ENCODE peak calls at places on chromosomes 6 and 20, in six cellular contexts. One of them, this sample, is unnamed.

GRCh38 chr6:35048631-35049083 is 92.5 kb downstream of the TCP11 start:
- DNase-seq in kidney tubule cell: no peak
- DNase-seq in HT1080: no peak
- DNase-seq in germinal center: no peak
- DNase-seq in activated CD4-positive, CD25-positive, alpha-beta regulatory T cell treated with anti-CD3 and anti-CD28 coated beads, Interleukin-2, amount 50 U/mL, for 16 hours: no peak
- DNase-seq in nucleus accumbens: peak
- DNase-seq in this sample: no peak

GRCh38 chr6:71498643-71499042 is 210.0 kb downstream of the OGFRL1 start:
- DNase-seq in HT1080: no peak
- DNase-seq in germinal center: no peak
- DNase-seq in kidney tubule cell: peak
- DNase-seq in activated CD4-positive, CD25-positive, alpha-beta regulatory T cell treated with anti-CD3 and anti-CD28 coated beads, Interleukin-2, amount 50 U/mL, for 16 hours: no peak
- DNase-seq in nucleus accumbens: no peak
- DNase-seq in this sample: no peak

GRCh38 chr6:23688650-23689049 is 437.4 kb upstream of the NRSN1 start:
- DNase-seq in germinal center: no peak
- DNase-seq in activated CD4-positive, CD25-positive, alpha-beta regulatory T cell treated with anti-CD3 and anti-CD28 coated beads, Interleukin-2, amount 50 U/mL, for 16 hours: no peak
- DNase-seq in HT1080: no peak
- DNase-seq in nucleus accumbens: no peak
- DNase-seq in kidney tubule cell: no peak
- DNase-seq in this sample: no peak

GRCh38 chr6:78835817-78836216 is 31.5 kb upstream of the IRAK1BP1 start:
- DNase-seq in HT1080: no peak
- DNase-seq in germinal center: no peak
- DNase-seq in nucleus accumbens: no peak
- DNase-seq in kidney tubule cell: peak
- DNase-seq in activated CD4-positive, CD25-positive, alpha-beta regulatory T cell treated with anti-CD3 and anti-CD28 coated beads, Interleukin-2, amount 50 U/mL, for 16 hours: no peak
- DNase-seq in this sample: peak

GRCh38 chr6:3162067-3162497 is 4.7 kb upstream of the TUBB2A start:
- DNase-seq in activated CD4-positive, CD25-positive, alpha-beta regulatory T cell treated with anti-CD3 and anti-CD28 coated beads, Interleukin-2, amount 50 U/mL, for 16 hours: no peak
- DNase-seq in HT1080: peak
- DNase-seq in germinal center: no peak
- DNase-seq in nucleus accumbens: no peak
- DNase-seq in kidney tubule cell: no peak
- DNase-seq in this sample: peak

GRCh38 chr20:25308671-25309394 is 60.9 kb downstream of the PYGB start:
- DNase-seq in HT1080: peak
- DNase-seq in activated CD4-positive, CD25-positive, alpha-beta regulatory T cell treated with anti-CD3 and anti-CD28 coated beads, Interleukin-2, amount 50 U/mL, for 16 hours: no peak
- DNase-seq in nucleus accumbens: no peak
- DNase-seq in kidney tubule cell: peak
- DNase-seq in germinal center: no peak
- DNase-seq in this sample: no peak

GRCh38 chr6:82651845-82652333 is 288.3 kb downstream of the TPBG start:
- DNase-seq in HT1080: no peak
- DNase-seq in nucleus accumbens: no peak
- DNase-seq in activated CD4-positive, CD25-positive, alpha-beta regulatory T cell treated with anti-CD3 and anti-CD28 coated beads, Interleukin-2, amount 50 U/mL, for 16 hours: no peak
- DNase-seq in germinal center: no peak
- DNase-seq in kidney tubule cell: peak
- DNase-seq in this sample: no peak

GRCh38 chr6:18307006-18307405 is 42.7 kb upstream of the DEK start:
- DNase-seq in HT1080: peak
- DNase-seq in kidney tubule cell: peak
- DNase-seq in germinal center: no peak
- DNase-seq in activated CD4-positive, CD25-positive, alpha-beta regulatory T cell treated with anti-CD3 and anti-CD28 coated beads, Interleukin-2, amount 50 U/mL, for 16 hours: no peak
- DNase-seq in nucleus accumbens: no peak
- DNase-seq in this sample: no peak

GRCh38 chr6:113560908-113561307 is 296.2 kb upstream of the MARCKS start:
- DNase-seq in kidney tubule cell: peak
- DNase-seq in nucleus accumbens: no peak
- DNase-seq in germinal center: no peak
- DNase-seq in activated CD4-positive, CD25-positive, alpha-beta regulatory T cell treated with anti-CD3 and anti-CD28 coated beads, Interleukin-2, amount 50 U/mL, for 16 hours: no peak
- DNase-seq in HT1080: peak
- DNase-seq in this sample: no peak

GRCh38 chr6:148497717-148498116 is 155.1 kb downstream of the SASH1 start:
- DNase-seq in germinal center: no peak
- DNase-seq in HT1080: no peak
- DNase-seq in nucleus accumbens: no peak
- DNase-seq in activated CD4-positive, CD25-positive, alpha-beta regulatory T cell treated with anti-CD3 and anti-CD28 coated beads, Interleukin-2, amount 50 U/mL, for 16 hours: no peak
- DNase-seq in kidney tubule cell: no peak
- DNase-seq in this sample: no peak

GRCh38 chr6:56604186-56604585 is 38.5 kb downstream of the DST start:
- DNase-seq in germinal center: no peak
- DNase-seq in nucleus accumbens: no peak
- DNase-seq in activated CD4-positive, CD25-positive, alpha-beta regulatory T cell treated with anti-CD3 and anti-CD28 coated beads, Interleukin-2, amount 50 U/mL, for 16 hours: no peak
- DNase-seq in HT1080: no peak
- DNase-seq in kidney tubule cell: peak
- DNase-seq in this sample: no peak

GRCh38 chr6:100892116-100892515 is 11.0 kb upstream of the ASCC3 start:
- DNase-seq in nucleus accumbens: no peak
- DNase-seq in kidney tubule cell: no peak
- DNase-seq in activated CD4-positive, CD25-positive, alpha-beta regulatory T cell treated with anti-CD3 and anti-CD28 coated beads, Interleukin-2, amount 50 U/mL, for 16 hours: no peak
- DNase-seq in HT1080: no peak
- DNase-seq in germinal center: no peak
- DNase-seq in this sample: no peak

GRCh38 chr20:14677455-14677854 is 340.0 kb upstream of the FLRT3 start:
- DNase-seq in germinal center: no peak
- DNase-seq in nucleus accumbens: no peak
- DNase-seq in kidney tubule cell: no peak
- DNase-seq in activated CD4-positive, CD25-positive, alpha-beta regulatory T cell treated with anti-CD3 and anti-CD28 coated beads, Interleukin-2, amount 50 U/mL, for 16 hours: no peak
- DNase-seq in HT1080: no peak
- DNase-seq in this sample: peak

GRCh38 chr6:20885076-20885475 is 350.8 kb downstream of the CDKAL1 start:
- DNase-seq in kidney tubule cell: no peak
- DNase-seq in nucleus accumbens: no peak
- DNase-seq in HT1080: no peak
- DNase-seq in activated CD4-positive, CD25-positive, alpha-beta regulatory T cell treated with anti-CD3 and anti-CD28 coated beads, Interleukin-2, amount 50 U/mL, for 16 hours: no peak
- DNase-seq in germinal center: no peak
- DNase-seq in this sample: no peak

GRCh38 chr20:4383966-4384365 is 337.7 kb upstream of the PRND start:
- DNase-seq in nucleus accumbens: no peak
- DNase-seq in germinal center: no peak
- DNase-seq in activated CD4-positive, CD25-positive, alpha-beta regulatory T cell treated with anti-CD3 and anti-CD28 coated beads, Interleukin-2, amount 50 U/mL, for 16 hours: no peak
- DNase-seq in kidney tubule cell: no peak
- DNase-seq in HT1080: no peak
- DNase-seq in this sample: no peak

GRCh38 chr6:81553246-81553645 is 199.2 kb downstream of the TENT5A start:
- DNase-seq in HT1080: no peak
- DNase-seq in nucleus accumbens: no peak
- DNase-seq in activated CD4-positive, CD25-positive, alpha-beta regulatory T cell treated with anti-CD3 and anti-CD28 coated beads, Interleukin-2, amount 50 U/mL, for 16 hours: no peak
- DNase-seq in germinal center: no peak
- DNase-seq in kidney tubule cell: no peak
- DNase-seq in this sample: no peak

GRCh38 chr6:36314221-36315014 is 22.3 kb downstream of the BNIP5 start:
- DNase-seq in nucleus accumbens: no peak
- DNase-seq in HT1080: peak
- DNase-seq in kidney tubule cell: peak
- DNase-seq in activated CD4-positive, CD25-positive, alpha-beta regulatory T cell treated with anti-CD3 and anti-CD28 coated beads, Interleukin-2, amount 50 U/mL, for 16 hours: no peak
- DNase-seq in germinal center: peak
- DNase-seq in this sample: no peak

This sample was measured in GM12865.